ENCODE peak calls at places on chromosomes 16 and 17, in seven cellular contexts. Q, I, G, F, A, D and R are unnamed samples.

GRCh38 chr17:82985973-82986372 is 93.4 kb upstream of the METRNL start:
- DNase-seq in I (no peak), A (peak), F (no peak), Q (no peak), D (peak), G (no peak), R (no peak)

GRCh38 chr16:22055881-22056280 is 36.5 kb upstream of the VWA3A start:
- DNase-seq in Q (no peak), A (no peak), G (no peak), I (no peak), F (no peak), D (no peak), R (no peak)

GRCh38 chr17:11391134-11391533 is 150.1 kb downstream of the SHISA6 start:
- DNase-seq in G (no peak), D (peak), F (no peak), A (no peak), Q (no peak), I (no peak), R (no peak)

GRCh38 chr17:76732734-76733617 is 4.2 kb downstream of the SRSF2 start:
- DNase-seq in G (no peak), F (no peak), D (no peak), I (no peak), Q (no peak), A (no peak), R (no peak)

GRCh38 chr17:17320188-17320910 is 17.2 kb downstream of the NT5M start:
- DNase-seq in I (no peak), A (no peak), Q (no peak), F (no peak), D (no peak), G (no peak), R (no peak)

GRCh38 chr17:17998934-17999333 is 26.3 kb downstream of the DRC3 start:
- DNase-seq in A (no peak), Q (no peak), G (no peak), I (no peak), D (no peak), F (no peak), R (no peak)

GRCh38 chr17:21288581-21289017 is 4.1 kb downstream of the MAP2K3 start:
- DNase-seq in Q (no peak), A (no peak), I (no peak), G (no peak), D (no peak), F (no peak), R (no peak)

GRCh38 chr16:3173892-3174617 is 13.9 kb upstream of the OR1F1 start:
- DNase-seq in A (no peak), G (no peak), I (no peak), D (no peak), Q (no peak), F (no peak), R (no peak)

GRCh38 chr17:38898812-38899348 is 26.5 kb upstream of the LASP1NB start:
- DNase-seq in D (no peak), Q (no peak), A (peak), G (no peak), F (no peak), I (no peak), R (no peak)

GRCh38 chr16:81623365-81624102 is 155.6 kb upstream of the PLCG2 start:
- DNase-seq in G (peak), D (peak), I (no peak), Q (no peak), F (peak), A (peak), R (no peak)

GRCh38 chr17:31390748-31391495 is 553 bp upstream of the RAB11FIP4 start:
- DNase-seq in Q (no peak), G (no peak), F (no peak), A (no peak), D (no peak), I (no peak), R (no peak)